ENCODE peak calls at places on chromosomes 12 and 14, in eight cellular contexts. F is NCI-H446; U is uterus; S is effector CD4-positive, alpha-beta T cell; Q is stimulated activated CD4-positive, alpha-beta T cell treated with anti-CD3 and anti-CD28 coated beads, Interleukin-12 subunit alpha, Interleukin-12 subunit beta, amount 100 ng/mL, for 48 hours; O is body of pancreas; T is mammary epithelial cell; W is brain microvascular endothelial cell. H is an unnamed sample.

GRCh38 chr14:103676881-103677675 is 38.2 kb downstream of the XRCC3 start:
- DNase-seq in F (no peak), U (no peak), S (no peak), Q (no peak), O (no peak), T (no peak), W (no peak), H (no peak)

GRCh38 chr12:16588812-16589211 is 17.1 kb downstream of the LMO3 start:
- DNase-seq in F (no peak), U (no peak), S (no peak), Q (no peak), O (no peak), T (no peak), W (no peak), H (no peak)

GRCh38 chr14:103483600-103483999 is 39.0 kb downstream of the CKB start:
- DNase-seq in F (no peak), U (no peak), S (no peak), Q (no peak), O (peak; percentile 11), T (peak; percentile 96), W (peak; percentile 71), H (peak; percentile 87)

GRCh38 chr12:89343127-89343526 is 9.2 kb downstream of the DUSP6 start:
- DNase-seq in F (no peak), U (peak; percentile 60), S (no peak), Q (no peak), O (peak; percentile 47), T (no peak), W (peak; percentile 19), H (peak; percentile 50)

GRCh38 chr12:124352839-124353238 is 57.9 kb downstream of the RFLNA start:
- DNase-seq in F (no peak), U (peak; percentile 59), S (no peak), Q (no peak), O (peak; percentile 62), T (no peak), W (peak; percentile 31), H (peak; percentile 10)

GRCh38 chr12:45912774-45913173 is 77.6 kb downstream of the SCAF11 start:
- DNase-seq in F (no peak), U (no peak), S (no peak), Q (no peak), O (no peak), T (no peak), W (no peak), H (no peak)

GRCh38 chr12:85872497-85873091 is 1.5 kb upstream of the NTS start:
- DNase-seq in F (peak; percentile 50), U (no peak), S (no peak), Q (no peak), O (peak; percentile 11), T (peak; percentile 45), W (peak; percentile 43), H (peak; percentile 69)

GRCh38 chr14:75559451-75560187 is 18.8 kb upstream of the FLVCR2 start:
- DNase-seq in F (no peak), U (no peak), S (no peak), Q (peak; percentile 57), O (peak; percentile 52), T (peak; percentile 93), W (no peak), H (peak; percentile 18)

GRCh38 chr12:118010903-118011302 is 5.6 kb upstream of the RFC5 start:
- DNase-seq in F (no peak), U (no peak), S (no peak), Q (no peak), O (no peak), T (no peak), W (no peak), H (no peak)

GRCh38 chr14:55430024-55430690 is 10.3 kb downstream of the TBPL2 start:
- DNase-seq in F (peak; percentile 3), U (peak; percentile 36), S (peak; percentile 42), Q (no peak), O (peak; percentile 71), T (peak; percentile 87), W (peak; percentile 60), H (peak; percentile 88)

GRCh38 chr12:53952871-53953734 is 1.6 kb upstream of the HOXC12 start:
- DNase-seq in F (no peak), U (no peak), S (no peak), Q (no peak), O (no peak), T (no peak), W (no peak), H (no peak)

GRCh38 chr12:76757694-76758093 is 6.2 kb upstream of the ZDHHC17 start:
- DNase-seq in F (no peak), U (no peak), S (no peak), Q (no peak), O (no peak), T (peak; percentile 22), W (peak; percentile 31), H (peak; percentile 50)

GRCh38 chr12:14570231-14570630 is 2.5 kb upstream of the PLBD1 start:
- DNase-seq in F (no peak), U (no peak), S (no peak), Q (no peak), O (no peak), T (no peak), W (no peak), H (no peak)

GRCh38 chr12:18919826-18920511 is 182.1 kb downstream of the CAPZA3 start:
- DNase-seq in F (no peak), U (no peak), S (no peak), Q (no peak), O (no peak), T (no peak), W (no peak), H (no peak)

GRCh38 chr12:102638777-102639176 is 158.4 kb upstream of the IGF1 start:
- DNase-seq in F (no peak), U (no peak), S (no peak), Q (no peak), O (no peak), T (no peak), W (no peak), H (peak; percentile 3)

GRCh38 chr14:102774391-102775153 is 2.7 kb upstream of the TRAF3 start:
- DNase-seq in F (peak; percentile 42), U (peak; percentile 52), S (peak; percentile 70), Q (peak; percentile 38), O (peak; percentile 68), T (peak; percentile 63), W (peak; percentile 89), H (peak; percentile 76)

GRCh38 chr14:22265319-22266140 is 323.5 kb downstream of the DAD1 start:
- DNase-seq in F (no peak), U (no peak), S (no peak), Q (no peak), O (no peak), T (peak; percentile 73), W (peak; percentile 35), H (peak; percentile 29)

GRCh38 chr12:27534060-27534764 is 10.2 kb downstream of the PPFIBP1 start:
- DNase-seq in F (no peak), U (no peak), S (no peak), Q (no peak), O (no peak), T (no peak), W (no peak), H (peak; percentile 60)

GRCh38 chr14:64873506-64874220 is 6.0 kb downstream of the SPTB start:
- DNase-seq in F (no peak), U (no peak), S (no peak), Q (no peak), O (no peak), T (no peak), W (peak; percentile 15), H (no peak)

GRCh38 chr12:90244232-90244631 is 535.6 kb upstream of the ATP2B1 start:
- DNase-seq in F (no peak), U (no peak), S (no peak), Q (no peak), O (no peak), T (no peak), W (peak; percentile 29), H (no peak)

GRCh38 chr12:82461851-82462250 is 103.5 kb downstream of the METTL25 start:
- DNase-seq in F (no peak), U (no peak), S (no peak), Q (no peak), O (no peak), T (peak; percentile 70), W (no peak), H (no peak)